ENCODE peak calls at places on chromosome 17, in four cellular contexts. A is pancreas, Z is GM12891, N is fibroblast of pulmonary artery. K is an unnamed sample.

GRCh38 chr17:38881600-38882191 is 11.8 kb downstream of the LASP1 start:
- DNase-seq in A (peak), N (peak), Z (no peak), K (no peak)

GRCh38 chr17:73064084-73064938 is 28.2 kb downstream of the SLC39A11 start:
- DNase-seq in Z (no peak), A (no peak), N (no peak), K (no peak)

GRCh38 chr17:81713004-81713555 is 996 bp downstream of the SLC25A10 start:
- DNase-seq in Z (no peak), A (peak), N (no peak), K (no peak)

GRCh38 chr17:79340771-79341528 is 266.3 kb downstream of the ENGASE start:
- DNase-seq in A (no peak), Z (peak), N (no peak), K (no peak)

GRCh38 chr17:65370669-65371126 is 190.8 kb downstream of the AXIN2 start:
- DNase-seq in A (peak), N (peak), Z (no peak), K (no peak)

GRCh38 chr17:967122-967521 is 12.5 kb downstream of the NXN start:
- DNase-seq in A (no peak), N (no peak), Z (no peak), K (no peak)

GRCh38 chr17:57666198-57666870 is 78.8 kb downstream of the CCDC182 start:
- DNase-seq in N (no peak), Z (no peak), A (no peak), K (no peak)

GRCh38 chr17:60356947-60357346 is 35.0 kb downstream of the USP32 start:
- DNase-seq in Z (no peak), A (no peak), N (peak), K (no peak)

GRCh38 chr17:58200024-58200633 is 7.6 kb downstream of the EPX start:
- DNase-seq in Z (peak), A (no peak), N (peak), K (no peak)

GRCh38 chr17:79922161-79922569 is 82.9 kb upstream of the CBX4 start:
- DNase-seq in Z (no peak), A (peak), N (no peak), K (no peak)

GRCh38 chr17:76709077-76709950 is 1.5 kb downstream of the MXRA7 start:
- DNase-seq in N (peak), A (peak), Z (no peak), K (peak)

GRCh38 chr17:50559674-50560184 is 786 bp upstream of the CACNA1G start:
- DNase-seq in A (peak), N (peak), Z (no peak), K (no peak)

K was measured in GM04503.